ENCODE peak calls at places on chromosome 20, in seven cellular contexts. Y, K, Q, A, D, G and T are unnamed samples.

GRCh38 chr20:35702051-35702823 is 3.0 kb downstream of the ROMO1 start:
- DNase-seq in Q (no peak), D (no peak), Y (no peak), A (no peak), K (no peak), G (no peak), T (no peak)

GRCh38 chr20:62744761-62745160 is 36.1 kb downstream of the NTSR1 start:
- DNase-seq in K (no peak), Y (no peak), D (no peak), Q (no peak), G (no peak), A (no peak), T (no peak)

GRCh38 chr20:19841740-19842139 is 83.7 kb downstream of the RIN2 start:
- DNase-seq in Q (no peak), Y (no peak), D (no peak), G (no peak), K (no peak), A (no peak), T (no peak)

GRCh38 chr20:62791301-62792181 is 4.7 kb upstream of the MRGBP start:
- DNase-seq in Q (peak), A (peak), G (peak), Y (peak), D (peak), K (peak), T (peak)

GRCh38 chr20:62177307-62177706 is 5.5 kb upstream of the MTG2 start:
- DNase-seq in D (no peak), G (no peak), Y (no peak), Q (no peak), A (no peak), K (no peak), T (no peak)

GRCh38 chr20:43397147-43397546 is 60.5 kb upstream of the SRSF6 start:
- DNase-seq in D (no peak), Y (no peak), A (no peak), K (no peak), G (no peak), Q (no peak), T (no peak)

GRCh38 chr20:62603907-62604785 is 38.2 kb upstream of the SLCO4A1 start:
- DNase-seq in Y (no peak), A (no peak), G (no peak), D (no peak), K (no peak), Q (no peak), T (no peak)

GRCh38 chr20:38143238-38143645 is 21.8 kb downstream of the TGM2 start:
- DNase-seq in Y (no peak), Q (no peak), K (no peak), A (no peak), D (no peak), G (no peak), T (no peak)

GRCh38 chr20:59994697-59995122 is 36.5 kb downstream of the CDH26 start:
- DNase-seq in D (no peak), G (no peak), Y (peak), A (no peak), K (no peak), Q (no peak), T (no peak)

GRCh38 chr20:32512047-32512385 is 73.1 kb downstream of the NOL4L start:
- DNase-seq in Q (no peak), A (no peak), G (no peak), D (no peak), Y (no peak), K (no peak), T (no peak)

GRCh38 chr20:39133205-39133604 is 171.1 kb downstream of the DHX35 start:
- DNase-seq in G (no peak), K (no peak), Y (no peak), A (peak), D (no peak), Q (no peak), T (no peak)

GRCh38 chr20:37389844-37390275 is 43.9 kb downstream of the SRC start:
- DNase-seq in K (no peak), A (no peak), G (no peak), Y (no peak), D (no peak), Q (no peak), T (no peak)

GRCh38 chr20:48690888-48691287 is 136.9 kb downstream of the PREX1 start:
- DNase-seq in K (no peak), A (no peak), Q (no peak), G (no peak), D (no peak), Y (no peak), T (no peak)

GRCh38 chr20:3312940-3313656 is 74.1 kb upstream of the SLC4A11 start:
- DNase-seq in D (no peak), G (peak), A (no peak), K (no peak), Q (no peak), Y (no peak), T (peak)

GRCh38 chr20:36919715-36920333 is 31.7 kb downstream of the SAMHD1 start:
- DNase-seq in K (peak), Q (no peak), D (no peak), A (peak), G (peak), Y (peak), T (peak)

GRCh38 chr20:46894971-46895905 is 595 bp downstream of the EYA2 start:
- DNase-seq in G (no peak), A (peak), Y (no peak), Q (no peak), D (no peak), K (no peak), T (no peak)

GRCh38 chr20:13430346-13431002 is 208.3 kb downstream of the TASP1 start:
- DNase-seq in G (no peak), A (no peak), Y (peak), D (no peak), Q (peak), K (no peak), T (no peak)

GRCh38 chr20:15867899-15868298 is 705.3 kb downstream of the KIF16B start:
- DNase-seq in Y (no peak), D (no peak), A (no peak), K (no peak), Q (no peak), G (no peak), T (no peak)